ENCODE peak calls at places on chromosomes 3 and 15, in five cellular contexts. F is retina; H is stimulated activated CD8-positive, alpha-beta memory T cell treated with anti-CD3 and anti-CD28 coated beads, Interleukin-2, amount 100 ng/mL, for 48 hours; C is NCI-H748 treated with DMSO at 0.1 percent for 48 hours; Y is skeletal muscle cell. D is an unnamed sample.

GRCh38 chr3:133125171-133125570 is 87.0 kb downstream of the TMEM108 start:
- DNase-seq in F (no peak), H (no peak), C (no peak), Y (no peak), D (no peak)

GRCh38 chr15:69061414-69061842 is 46.9 kb downstream of the NOX5 start:
- DNase-seq in F (no peak), H (no peak), C (no peak), Y (no peak), D (no peak)

GRCh38 chr15:87045741-87046140 is 966.1 kb downstream of the AGBL1 start:
- DNase-seq in F (no peak), H (no peak), C (no peak), Y (no peak), D (no peak)

GRCh38 chr3:57030711-57031110 is 29.8 kb upstream of the SPATA12 start:
- DNase-seq in F (no peak), H (no peak), C (no peak), Y (no peak), D (no peak)

GRCh38 chr15:63905558-63906265 is 72.0 kb upstream of the HERC1 start:
- DNase-seq in F (no peak), H (no peak), C (no peak), Y (no peak), D (no peak)

GRCh38 chr3:159829056-159829995 is 159.3 kb upstream of the IL12A start:
- DNase-seq in F (no peak), H (no peak), C (peak), Y (peak), D (peak)

GRCh38 chr15:82737975-82738374 is 28.3 kb upstream of the AP3B2 start:
- DNase-seq in F (no peak), H (no peak), C (no peak), Y (no peak), D (no peak)

GRCh38 chr3:28326458-28326926 is 22.0 kb upstream of the ZCWPW2 start:
- DNase-seq in F (peak), H (no peak), C (no peak), Y (no peak), D (no peak)

GRCh38 chr3:123130079-123130726 is 63.4 kb downstream of the PDIA5 start:
- DNase-seq in F (no peak), H (no peak), C (no peak), Y (no peak), D (no peak)

GRCh38 chr3:58111513-58112184 is 99.1 kb downstream of the DNASE1L3 start:
- DNase-seq in F (no peak), H (no peak), C (peak), Y (no peak), D (no peak)

GRCh38 chr15:48005921-48006541 is 114.8 kb upstream of the SLC24A5 start:
- DNase-seq in F (peak), H (no peak), C (no peak), Y (no peak), D (no peak)

GRCh38 chr15:92958105-92958504 is 58.0 kb downstream of the CHD2 start:
- DNase-seq in F (no peak), H (peak), C (no peak), Y (no peak), D (no peak)

GRCh38 chr3:121796970-121797369 is 37.9 kb downstream of the IQCB1 start:
- DNase-seq in F (no peak), H (no peak), C (no peak), Y (no peak), D (no peak)

GRCh38 chr3:172516318-172517214 is 6.7 kb downstream of the TNFSF10 start:
- DNase-seq in F (no peak), H (no peak), C (no peak), Y (peak), D (no peak)